ENCODE peak calls at places on chromosomes 4 and X, in nine cellular contexts. M, G, L, R, P, Y, D, N and Z are unnamed samples.

GRCh38 chrX:123975180-123975579 is 13.7 kb downstream of the STAG2 start:
- DNase-seq in D (peak), M (peak), Y (no peak), G (no peak), R (no peak), N (no peak), L (no peak), P (no peak), Z (peak)

GRCh38 chr4:81032805-81033684 is 2.5 kb downstream of the BMP3 start:
- DNase-seq in N (no peak), D (no peak), G (no peak), L (no peak), Y (peak), M (peak), P (no peak), R (no peak), Z (peak)

GRCh38 chr4:168540086-168540864 is 43.4 kb downstream of the PALLD start:
- DNase-seq in L (no peak), M (peak), N (peak), Y (no peak), G (no peak), D (peak), R (no peak), P (no peak), Z (no peak)

GRCh38 chrX:79266702-79267101 is 100.4 kb downstream of the ITM2A start:
- DNase-seq in R (no peak), Y (no peak), G (no peak), D (no peak), N (no peak), P (no peak), M (no peak), L (no peak), Z (no peak)

GRCh38 chr4:176971576-176972105 is 178.9 kb upstream of the VEGFC start:
- DNase-seq in P (no peak), N (no peak), Y (no peak), R (no peak), L (no peak), D (no peak), G (no peak), M (no peak), Z (no peak)

GRCh38 chrX:54494970-54495813 is 842 bp downstream of the FGD1 start:
- DNase-seq in R (peak), L (peak), Y (no peak), P (peak), G (no peak), M (peak), D (peak), N (peak), Z (peak)

GRCh38 chrX:46130246-46130645 is 415.0 kb downstream of the ZNF674 start:
- DNase-seq in G (no peak), L (peak), R (no peak), P (no peak), D (no peak), N (peak), Y (no peak), M (no peak), Z (no peak)

GRCh38 chr4:150080875-150081274 is 2.6 kb downstream of the DCLK2 start:
- DNase-seq in M (no peak), D (no peak), N (no peak), G (no peak), L (no peak), Y (no peak), R (no peak), P (no peak), Z (no peak)

GRCh38 chr4:105150511-105150910 is 3.8 kb downstream of the TET2 start:
- DNase-seq in L (no peak), G (no peak), D (no peak), N (no peak), P (no peak), M (no peak), R (peak), Y (no peak), Z (no peak)

GRCh38 chr4:184913356-184914143 is 87.8 kb upstream of the ACSL1 start:
- DNase-seq in G (no peak), L (no peak), Y (no peak), R (no peak), N (no peak), P (no peak), M (no peak), D (no peak), Z (no peak)

GRCh38 chrX:32293962-32294708 is 917.2 kb downstream of the DMD start:
- DNase-seq in P (no peak), G (no peak), N (peak), D (no peak), M (peak), L (no peak), R (no peak), Y (no peak), Z (no peak)

GRCh38 chrX:122094611-122095010 is 1047.2 kb downstream of the GLUD2 start:
- DNase-seq in L (no peak), D (peak), P (no peak), M (peak), Y (no peak), N (no peak), R (no peak), G (no peak), Z (no peak)

GRCh38 chr4:113256946-113257345 is 207.5 kb downstream of the ANK2 start:
- DNase-seq in N (no peak), M (no peak), P (no peak), L (no peak), Y (no peak), R (peak), G (no peak), D (peak), Z (no peak)

GRCh38 chr4:101238706-101239105 is 108.6 kb downstream of the PPP3CA start:
- DNase-seq in M (no peak), R (peak), P (no peak), D (peak), Y (no peak), N (no peak), G (no peak), L (no peak), Z (no peak)

GRCh38 chrX:13076176-13076956 is 31.9 kb upstream of the FAM9C start:
- DNase-seq in N (no peak), D (no peak), P (no peak), R (no peak), Y (no peak), L (no peak), M (no peak), G (no peak), Z (no peak)

GRCh38 chrX:153925739-153926593 is at the start of gene ARHGAP4:
- DNase-seq in M (no peak), N (no peak), P (no peak), D (no peak), Y (no peak), L (peak), G (no peak), R (no peak), Z (no peak)